ENCODE peak calls at places on chromosomes 3 and 15, in nine cellular contexts. One of them, this sample, is unnamed.

GRCh38 chr15:96119734-96120133 is 210.8 kb upstream of the NR2F2 start:
- DNase-seq in EL: no peak
- DNase-seq in EH: no peak
- DNase-seq in activated CD8-positive, alpha-beta T cell treated with anti-CD3 and anti-CD28 coated beads, Interleukin-2, amount 10 ng/mL, durations not matched to agents 7 days and 5 days: no peak
- DNase-seq in T-helper 2 cell: no peak
- DNase-seq in GDM1: no peak
- DNase-seq in heart left ventricle: no peak
- DNase-seq in upper lobe of right lung: no peak
- DNase-seq in HTR-8/SVneo: no peak
- DNase-seq in this sample: no peak

GRCh38 chr3:51478630-51479029 is 21.2 kb downstream of the DCAF1 start:
- DNase-seq in EL: no peak
- DNase-seq in EH: no peak
- DNase-seq in T-helper 2 cell: no peak
- DNase-seq in heart left ventricle: no peak
- DNase-seq in HTR-8/SVneo: no peak
- DNase-seq in activated CD8-positive, alpha-beta T cell treated with anti-CD3 and anti-CD28 coated beads, Interleukin-2, amount 10 ng/mL, durations not matched to agents 7 days and 5 days: no peak
- DNase-seq in upper lobe of right lung: no peak
- DNase-seq in GDM1: no peak
- DNase-seq in this sample: no peak

GRCh38 chr3:127316685-127317084 is 28.8 kb upstream of the PRR20G start:
- DNase-seq in HTR-8/SVneo: no peak
- DNase-seq in GDM1: no peak
- DNase-seq in upper lobe of right lung: no peak
- DNase-seq in activated CD8-positive, alpha-beta T cell treated with anti-CD3 and anti-CD28 coated beads, Interleukin-2, amount 10 ng/mL, durations not matched to agents 7 days and 5 days: no peak
- DNase-seq in heart left ventricle: peak
- DNase-seq in T-helper 2 cell: no peak
- DNase-seq in EL: no peak
- DNase-seq in EH: no peak
- DNase-seq in this sample: no peak

GRCh38 chr15:36943496-36944361 is 156.6 kb downstream of the MEIS2 start:
- DNase-seq in HTR-8/SVneo: no peak
- DNase-seq in T-helper 2 cell: no peak
- DNase-seq in EL: no peak
- DNase-seq in GDM1: no peak
- DNase-seq in EH: no peak
- DNase-seq in upper lobe of right lung: no peak
- DNase-seq in heart left ventricle: no peak
- DNase-seq in activated CD8-positive, alpha-beta T cell treated with anti-CD3 and anti-CD28 coated beads, Interleukin-2, amount 10 ng/mL, durations not matched to agents 7 days and 5 days: no peak
- DNase-seq in this sample: peak

GRCh38 chr3:58433400-58434169 is at the start of gene PDHB:
- DNase-seq in upper lobe of right lung: peak
- DNase-seq in EH: peak
- DNase-seq in heart left ventricle: peak
- DNase-seq in GDM1: peak
- DNase-seq in EL: peak
- DNase-seq in T-helper 2 cell: peak
- DNase-seq in activated CD8-positive, alpha-beta T cell treated with anti-CD3 and anti-CD28 coated beads, Interleukin-2, amount 10 ng/mL, durations not matched to agents 7 days and 5 days: peak
- DNase-seq in HTR-8/SVneo: peak
- DNase-seq in this sample: peak

GRCh38 chr3:149145926-149146325 is 16.5 kb downstream of the HPS3 start:
- DNase-seq in GDM1: no peak
- DNase-seq in HTR-8/SVneo: no peak
- DNase-seq in EH: peak
- DNase-seq in activated CD8-positive, alpha-beta T cell treated with anti-CD3 and anti-CD28 coated beads, Interleukin-2, amount 10 ng/mL, durations not matched to agents 7 days and 5 days: no peak
- DNase-seq in T-helper 2 cell: peak
- DNase-seq in EL: no peak
- DNase-seq in upper lobe of right lung: no peak
- DNase-seq in heart left ventricle: no peak
- DNase-seq in this sample: no peak

GRCh38 chr3:42055291-42055690 is 35.9 kb upstream of the TRAK1 start:
- DNase-seq in GDM1: no peak
- DNase-seq in EL: peak
- DNase-seq in EH: peak
- DNase-seq in upper lobe of right lung: no peak
- DNase-seq in heart left ventricle: no peak
- DNase-seq in T-helper 2 cell: no peak
- DNase-seq in activated CD8-positive, alpha-beta T cell treated with anti-CD3 and anti-CD28 coated beads, Interleukin-2, amount 10 ng/mL, durations not matched to agents 7 days and 5 days: no peak
- DNase-seq in HTR-8/SVneo: no peak
- DNase-seq in this sample: peak

GRCh38 chr3:68306571-68306970 is 625.8 kb downstream of the TAFA4 start:
- DNase-seq in EL: peak
- DNase-seq in activated CD8-positive, alpha-beta T cell treated with anti-CD3 and anti-CD28 coated beads, Interleukin-2, amount 10 ng/mL, durations not matched to agents 7 days and 5 days: peak
- DNase-seq in upper lobe of right lung: no peak
- DNase-seq in EH: no peak
- DNase-seq in GDM1: no peak
- DNase-seq in heart left ventricle: no peak
- DNase-seq in HTR-8/SVneo: peak
- DNase-seq in T-helper 2 cell: peak
- DNase-seq in this sample: peak

GRCh38 chr3:50592568-50592967 is 19.0 kb downstream of the CISH start:
- DNase-seq in heart left ventricle: no peak
- DNase-seq in T-helper 2 cell: no peak
- DNase-seq in activated CD8-positive, alpha-beta T cell treated with anti-CD3 and anti-CD28 coated beads, Interleukin-2, amount 10 ng/mL, durations not matched to agents 7 days and 5 days: no peak
- DNase-seq in HTR-8/SVneo: no peak
- DNase-seq in EL: no peak
- DNase-seq in GDM1: peak
- DNase-seq in EH: no peak
- DNase-seq in upper lobe of right lung: no peak
- DNase-seq in this sample: no peak

GRCh38 chr3:100257601-100258000 is 3.2 kb upstream of the TBC1D23 start:
- DNase-seq in upper lobe of right lung: no peak
- DNase-seq in heart left ventricle: no peak
- DNase-seq in GDM1: no peak
- DNase-seq in T-helper 2 cell: no peak
- DNase-seq in activated CD8-positive, alpha-beta T cell treated with anti-CD3 and anti-CD28 coated beads, Interleukin-2, amount 10 ng/mL, durations not matched to agents 7 days and 5 days: no peak
- DNase-seq in EL: peak
- DNase-seq in HTR-8/SVneo: no peak
- DNase-seq in EH: peak
- DNase-seq in this sample: no peak

GRCh38 chr15:39919396-39919739 is 698 bp downstream of the GPR176 start:
- DNase-seq in upper lobe of right lung: no peak
- DNase-seq in activated CD8-positive, alpha-beta T cell treated with anti-CD3 and anti-CD28 coated beads, Interleukin-2, amount 10 ng/mL, durations not matched to agents 7 days and 5 days: no peak
- DNase-seq in EH: no peak
- DNase-seq in heart left ventricle: peak
- DNase-seq in GDM1: no peak
- DNase-seq in HTR-8/SVneo: no peak
- DNase-seq in T-helper 2 cell: no peak
- DNase-seq in EL: peak
- DNase-seq in this sample: peak

GRCh38 chr15:73601449-73602425 is 31.5 kb downstream of the NPTN start:
- DNase-seq in EH: peak
- DNase-seq in heart left ventricle: peak
- DNase-seq in HTR-8/SVneo: no peak
- DNase-seq in GDM1: no peak
- DNase-seq in T-helper 2 cell: no peak
- DNase-seq in EL: peak
- DNase-seq in upper lobe of right lung: no peak
- DNase-seq in activated CD8-positive, alpha-beta T cell treated with anti-CD3 and anti-CD28 coated beads, Interleukin-2, amount 10 ng/mL, durations not matched to agents 7 days and 5 days: no peak
- DNase-seq in this sample: peak

GRCh38 chr15:70504305-70504951 is 258.9 kb downstream of the UACA start:
- DNase-seq in EL: peak
- DNase-seq in GDM1: peak
- DNase-seq in EH: peak
- DNase-seq in HTR-8/SVneo: peak
- DNase-seq in activated CD8-positive, alpha-beta T cell treated with anti-CD3 and anti-CD28 coated beads, Interleukin-2, amount 10 ng/mL, durations not matched to agents 7 days and 5 days: no peak
- DNase-seq in upper lobe of right lung: peak
- DNase-seq in heart left ventricle: peak
- DNase-seq in T-helper 2 cell: no peak
- DNase-seq in this sample: peak

GRCh38 chr3:151946606-151947005 is 73.2 kb downstream of the SUCNR1 start:
- DNase-seq in EL: no peak
- DNase-seq in heart left ventricle: no peak
- DNase-seq in activated CD8-positive, alpha-beta T cell treated with anti-CD3 and anti-CD28 coated beads, Interleukin-2, amount 10 ng/mL, durations not matched to agents 7 days and 5 days: no peak
- DNase-seq in upper lobe of right lung: no peak
- DNase-seq in T-helper 2 cell: no peak
- DNase-seq in HTR-8/SVneo: no peak
- DNase-seq in EH: peak
- DNase-seq in GDM1: no peak
- DNase-seq in this sample: peak

GRCh38 chr3:67593761-67594234 is 60.6 kb downstream of the SUCLG2 start:
- DNase-seq in heart left ventricle: no peak
- DNase-seq in EH: peak
- DNase-seq in GDM1: no peak
- DNase-seq in activated CD8-positive, alpha-beta T cell treated with anti-CD3 and anti-CD28 coated beads, Interleukin-2, amount 10 ng/mL, durations not matched to agents 7 days and 5 days: no peak
- DNase-seq in HTR-8/SVneo: no peak
- DNase-seq in upper lobe of right lung: no peak
- DNase-seq in T-helper 2 cell: no peak
- DNase-seq in EL: peak
- DNase-seq in this sample: peak

GRCh38 chr3:197224034-197224444 is 74.4 kb downstream of the DLG1 start:
- DNase-seq in activated CD8-positive, alpha-beta T cell treated with anti-CD3 and anti-CD28 coated beads, Interleukin-2, amount 10 ng/mL, durations not matched to agents 7 days and 5 days: no peak
- DNase-seq in EH: peak
- DNase-seq in GDM1: no peak
- DNase-seq in heart left ventricle: no peak
- DNase-seq in T-helper 2 cell: peak
- DNase-seq in upper lobe of right lung: no peak
- DNase-seq in HTR-8/SVneo: peak
- DNase-seq in EL: peak
- DNase-seq in this sample: peak

GRCh38 chr3:67916353-67916752 is 261.9 kb upstream of the SUCLG2 start:
- DNase-seq in GDM1: no peak
- DNase-seq in activated CD8-positive, alpha-beta T cell treated with anti-CD3 and anti-CD28 coated beads, Interleukin-2, amount 10 ng/mL, durations not matched to agents 7 days and 5 days: no peak
- DNase-seq in heart left ventricle: no peak
- DNase-seq in HTR-8/SVneo: no peak
- DNase-seq in EL: no peak
- DNase-seq in upper lobe of right lung: no peak
- DNase-seq in EH: no peak
- DNase-seq in T-helper 2 cell: no peak
- DNase-seq in this sample: no peak

GRCh38 chr3:135907422-135908165 is 57.9 kb upstream of the PPP2R3A start:
- DNase-seq in EL: no peak
- DNase-seq in HTR-8/SVneo: no peak
- DNase-seq in activated CD8-positive, alpha-beta T cell treated with anti-CD3 and anti-CD28 coated beads, Interleukin-2, amount 10 ng/mL, durations not matched to agents 7 days and 5 days: no peak
- DNase-seq in upper lobe of right lung: no peak
- DNase-seq in heart left ventricle: no peak
- DNase-seq in T-helper 2 cell: no peak
- DNase-seq in EH: no peak
- DNase-seq in GDM1: no peak
- DNase-seq in this sample: no peak

GRCh38 chr3:39970982-39971381 is 161.6 kb downstream of the MYRIP start:
- DNase-seq in EL: no peak
- DNase-seq in T-helper 2 cell: no peak
- DNase-seq in activated CD8-positive, alpha-beta T cell treated with anti-CD3 and anti-CD28 coated beads, Interleukin-2, amount 10 ng/mL, durations not matched to agents 7 days and 5 days: no peak
- DNase-seq in HTR-8/SVneo: no peak
- DNase-seq in upper lobe of right lung: no peak
- DNase-seq in EH: no peak
- DNase-seq in heart left ventricle: no peak
- DNase-seq in GDM1: no peak
- DNase-seq in this sample: no peak

GRCh38 chr15:60004846-60005351 is 788 bp downstream of the FOXB1 start:
- DNase-seq in HTR-8/SVneo: no peak
- DNase-seq in heart left ventricle: no peak
- DNase-seq in EH: peak
- DNase-seq in activated CD8-positive, alpha-beta T cell treated with anti-CD3 and anti-CD28 coated beads, Interleukin-2, amount 10 ng/mL, durations not matched to agents 7 days and 5 days: no peak
- DNase-seq in upper lobe of right lung: peak
- DNase-seq in T-helper 2 cell: no peak
- DNase-seq in EL: peak
- DNase-seq in GDM1: no peak
- DNase-seq in this sample: no peak

GRCh38 chr3:167913218-167913902 is 177.8 kb downstream of the SERPINI1 start:
- DNase-seq in HTR-8/SVneo: peak
- DNase-seq in GDM1: no peak
- DNase-seq in EH: peak
- DNase-seq in heart left ventricle: no peak
- DNase-seq in EL: peak
- DNase-seq in T-helper 2 cell: no peak
- DNase-seq in upper lobe of right lung: no peak
- DNase-seq in activated CD8-positive, alpha-beta T cell treated with anti-CD3 and anti-CD28 coated beads, Interleukin-2, amount 10 ng/mL, durations not matched to agents 7 days and 5 days: no peak
- DNase-seq in this sample: peak

GRCh38 chr15:40055576-40056293 is 16.8 kb upstream of the SRP14 start:
- DNase-seq in EH: no peak
- DNase-seq in T-helper 2 cell: no peak
- DNase-seq in HTR-8/SVneo: no peak
- DNase-seq in heart left ventricle: peak
- DNase-seq in GDM1: no peak
- DNase-seq in EL: no peak
- DNase-seq in upper lobe of right lung: no peak
- DNase-seq in activated CD8-positive, alpha-beta T cell treated with anti-CD3 and anti-CD28 coated beads, Interleukin-2, amount 10 ng/mL, durations not matched to agents 7 days and 5 days: no peak
- DNase-seq in this sample: no peak

GRCh38 chr3:112752092-112752512 is 94.6 kb downstream of the CD200R1L start:
- DNase-seq in EL: no peak
- DNase-seq in HTR-8/SVneo: no peak
- DNase-seq in GDM1: no peak
- DNase-seq in T-helper 2 cell: no peak
- DNase-seq in heart left ventricle: no peak
- DNase-seq in activated CD8-positive, alpha-beta T cell treated with anti-CD3 and anti-CD28 coated beads, Interleukin-2, amount 10 ng/mL, durations not matched to agents 7 days and 5 days: no peak
- DNase-seq in upper lobe of right lung: no peak
- DNase-seq in EH: peak
- DNase-seq in this sample: peak

GRCh38 chr15:63669074-63669473 is 71.9 kb downstream of the FBXL22 start:
- DNase-seq in activated CD8-positive, alpha-beta T cell treated with anti-CD3 and anti-CD28 coated beads, Interleukin-2, amount 10 ng/mL, durations not matched to agents 7 days and 5 days: no peak
- DNase-seq in EH: no peak
- DNase-seq in GDM1: no peak
- DNase-seq in HTR-8/SVneo: no peak
- DNase-seq in upper lobe of right lung: no peak
- DNase-seq in T-helper 2 cell: peak
- DNase-seq in heart left ventricle: no peak
- DNase-seq in EL: no peak
- DNase-seq in this sample: no peak

GRCh38 chr3:127709320-127710060 is 36.7 kb downstream of the ABTB1 start:
- DNase-seq in HTR-8/SVneo: no peak
- DNase-seq in EL: peak
- DNase-seq in GDM1: no peak
- DNase-seq in EH: peak
- DNase-seq in heart left ventricle: no peak
- DNase-seq in activated CD8-positive, alpha-beta T cell treated with anti-CD3 and anti-CD28 coated beads, Interleukin-2, amount 10 ng/mL, durations not matched to agents 7 days and 5 days: no peak
- DNase-seq in upper lobe of right lung: no peak
- DNase-seq in T-helper 2 cell: no peak
- DNase-seq in this sample: no peak

GRCh38 chr3:31132132-31132769 is 237.8 kb upstream of the GADL1 start:
- DNase-seq in EH: peak
- DNase-seq in activated CD8-positive, alpha-beta T cell treated with anti-CD3 and anti-CD28 coated beads, Interleukin-2, amount 10 ng/mL, durations not matched to agents 7 days and 5 days: no peak
- DNase-seq in HTR-8/SVneo: peak
- DNase-seq in EL: peak
- DNase-seq in heart left ventricle: no peak
- DNase-seq in upper lobe of right lung: no peak
- DNase-seq in T-helper 2 cell: peak
- DNase-seq in GDM1: no peak
- DNase-seq in this sample: peak

GRCh38 chr15:90191795-90192494 is 9.2 kb upstream of the SEMA4B start:
- DNase-seq in heart left ventricle: peak
- DNase-seq in EH: peak
- DNase-seq in HTR-8/SVneo: no peak
- DNase-seq in activated CD8-positive, alpha-beta T cell treated with anti-CD3 and anti-CD28 coated beads, Interleukin-2, amount 10 ng/mL, durations not matched to agents 7 days and 5 days: peak
- DNase-seq in GDM1: peak
- DNase-seq in EL: peak
- DNase-seq in T-helper 2 cell: peak
- DNase-seq in upper lobe of right lung: peak
- DNase-seq in this sample: no peak

GRCh38 chr15:66293419-66294156 is at the start of gene DIS3L:
- DNase-seq in EH: peak
- DNase-seq in T-helper 2 cell: peak
- DNase-seq in HTR-8/SVneo: peak
- DNase-seq in EL: peak
- DNase-seq in GDM1: peak
- DNase-seq in activated CD8-positive, alpha-beta T cell treated with anti-CD3 and anti-CD28 coated beads, Interleukin-2, amount 10 ng/mL, durations not matched to agents 7 days and 5 days: peak
- DNase-seq in upper lobe of right lung: peak
- DNase-seq in heart left ventricle: peak
- DNase-seq in this sample: peak

GRCh38 chr3:107662109-107662477 is 139.3 kb downstream of the BBX start:
- DNase-seq in GDM1: no peak
- DNase-seq in EH: peak
- DNase-seq in activated CD8-positive, alpha-beta T cell treated with anti-CD3 and anti-CD28 coated beads, Interleukin-2, amount 10 ng/mL, durations not matched to agents 7 days and 5 days: no peak
- DNase-seq in HTR-8/SVneo: no peak
- DNase-seq in T-helper 2 cell: peak
- DNase-seq in EL: peak
- DNase-seq in upper lobe of right lung: no peak
- DNase-seq in heart left ventricle: peak
- DNase-seq in this sample: peak

GRCh38 chr3:24628523-24629258 is 134.0 kb upstream of the THRB start:
- DNase-seq in GDM1: no peak
- DNase-seq in activated CD8-positive, alpha-beta T cell treated with anti-CD3 and anti-CD28 coated beads, Interleukin-2, amount 10 ng/mL, durations not matched to agents 7 days and 5 days: no peak
- DNase-seq in HTR-8/SVneo: peak
- DNase-seq in EL: no peak
- DNase-seq in upper lobe of right lung: no peak
- DNase-seq in heart left ventricle: no peak
- DNase-seq in T-helper 2 cell: no peak
- DNase-seq in EH: no peak
- DNase-seq in this sample: no peak

GRCh38 chr15:80404719-80405553 is 754 bp downstream of the ARNT2 start:
- DNase-seq in GDM1: no peak
- DNase-seq in heart left ventricle: peak
- DNase-seq in EL: peak
- DNase-seq in activated CD8-positive, alpha-beta T cell treated with anti-CD3 and anti-CD28 coated beads, Interleukin-2, amount 10 ng/mL, durations not matched to agents 7 days and 5 days: no peak
- DNase-seq in upper lobe of right lung: peak
- DNase-seq in T-helper 2 cell: no peak
- DNase-seq in HTR-8/SVneo: peak
- DNase-seq in EH: peak
- DNase-seq in this sample: peak

This sample was measured in adipocyte.